ENCODE peak calls at places on chromosomes 2 and 18, in seven cellular contexts. E, Y, V, U, R, H and G are unnamed samples.

GRCh38 chr2:118474151-118474561 is 373.3 kb downstream of the EN1 start:
- DNase-seq in V (no peak), Y (no peak), E (no peak), R (no peak), H (no peak), U (no peak), G (peak)

GRCh38 chr2:99397251-99397920 is 60.2 kb downstream of the EIF5B start:
- DNase-seq in H (no peak), Y (no peak), V (no peak), E (no peak), R (no peak), U (no peak), G (peak)

GRCh38 chr2:67839242-67839641 is 223.6 kb downstream of the C1D start:
- DNase-seq in V (no peak), U (no peak), E (no peak), H (no peak), Y (no peak), R (no peak), G (no peak)

GRCh38 chr2:148909114-148909513 is 34.1 kb downstream of the KIF5C start:
- DNase-seq in H (no peak), V (no peak), E (no peak), U (no peak), R (no peak), Y (no peak), G (no peak)

GRCh38 chr2:47174731-47175361 is 19.7 kb upstream of the STPG4 start:
- DNase-seq in H (no peak), Y (peak), E (no peak), V (no peak), R (no peak), U (peak), G (no peak)

GRCh38 chr2:20577495-20578235 is 73.2 kb downstream of the HS1BP3 start:
- DNase-seq in V (no peak), R (no peak), E (no peak), U (no peak), Y (no peak), H (peak), G (no peak)

GRCh38 chr2:136254681-136255080 is 136.7 kb upstream of the CXCR4 start:
- DNase-seq in V (no peak), E (no peak), R (no peak), Y (no peak), H (no peak), U (no peak), G (no peak)

GRCh38 chr2:53104263-53104662 is 663.3 kb upstream of the CHAC2 start:
- DNase-seq in U (no peak), R (no peak), E (peak), V (no peak), Y (no peak), H (peak), G (no peak)

GRCh38 chr2:22497789-22498188 is 887.2 kb upstream of the KLHL29 start:
- DNase-seq in V (no peak), R (no peak), H (no peak), E (no peak), U (no peak), Y (no peak), G (no peak)

GRCh38 chr2:196606516-196606915 is 33.0 kb upstream of the CCDC150 start:
- DNase-seq in R (no peak), H (no peak), U (no peak), Y (no peak), E (no peak), V (no peak), G (no peak)

GRCh38 chr2:232142049-232142448 is 180.5 kb downstream of the DIS3L2 start:
- DNase-seq in H (no peak), U (no peak), E (peak), Y (no peak), V (peak), R (no peak), G (no peak)

GRCh38 chr2:75790121-75790520 is 79.4 kb upstream of the GCFC2 start:
- DNase-seq in E (no peak), V (no peak), Y (no peak), R (no peak), U (no peak), H (no peak), G (no peak)

GRCh38 chr2:165450141-165450540 is 19.4 kb upstream of the CSRNP3 start:
- DNase-seq in U (no peak), V (no peak), R (no peak), E (no peak), Y (no peak), H (no peak), G (peak)

GRCh38 chr2:230262246-230262645 is 36.7 kb downstream of the SP140 start:
- DNase-seq in H (no peak), V (no peak), E (no peak), Y (no peak), R (no peak), U (no peak), G (no peak)

GRCh38 chr18:45590546-45590945 is 24.7 kb upstream of the SLC14A2 start:
- DNase-seq in E (no peak), Y (no peak), H (no peak), R (no peak), U (no peak), V (no peak), G (no peak)

GRCh38 chr2:239019193-239019581 is 171.3 kb downstream of the TWIST2 start:
- DNase-seq in Y (no peak), H (no peak), U (no peak), R (no peak), V (no peak), E (no peak), G (no peak)

GRCh38 chr2:193101591-193101990 is 906.9 kb upstream of the TMEFF2 start:
- DNase-seq in E (no peak), Y (no peak), R (no peak), V (no peak), U (no peak), H (no peak), G (no peak)

GRCh38 chr2:8006181-8006580 is 675.7 kb upstream of the ID2 start:
- DNase-seq in U (no peak), V (no peak), Y (no peak), H (no peak), R (no peak), E (no peak), G (no peak)

GRCh38 chr2:29706171-29706690 is 215.2 kb downstream of the ALK start:
- DNase-seq in Y (no peak), H (no peak), R (no peak), U (no peak), V (no peak), E (no peak), G (no peak)

GRCh38 chr18:5879479-5879882 is 15.8 kb downstream of the TMEM200C start:
- DNase-seq in R (no peak), H (no peak), V (no peak), E (peak), U (no peak), Y (no peak), G (no peak)

GRCh38 chr18:7139409-7139808 is 21.8 kb upstream of the LAMA1 start:
- DNase-seq in Y (no peak), U (no peak), E (no peak), R (no peak), V (no peak), H (no peak), G (no peak)

GRCh38 chr2:222169346-222169745 is 129.5 kb downstream of the PAX3 start:
- DNase-seq in V (no peak), E (no peak), U (no peak), Y (no peak), H (no peak), R (no peak), G (no peak)

GRCh38 chr2:229612395-229612971 is 101.9 kb downstream of the DNER start:
- DNase-seq in R (no peak), V (no peak), U (peak), Y (no peak), H (no peak), E (no peak), G (no peak)

GRCh38 chr18:55301836-55302235 is 286.2 kb downstream of the TCF4 start:
- DNase-seq in V (no peak), R (no peak), E (no peak), Y (no peak), H (no peak), U (no peak), G (no peak)

GRCh38 chr2:20604401-20604911 is 46.4 kb downstream of the HS1BP3 start:
- DNase-seq in U (peak), Y (no peak), E (no peak), H (no peak), R (peak), V (no peak), G (no peak)

GRCh38 chr2:237170017-237170416 is 84.3 kb downstream of the COPS8 start:
- DNase-seq in V (no peak), R (no peak), H (no peak), E (no peak), U (no peak), Y (no peak), G (no peak)

GRCh38 chr2:48727560-48727959 is 28.0 kb downstream of the LHCGR start:
- DNase-seq in V (no peak), H (no peak), E (no peak), Y (no peak), U (no peak), R (no peak), G (no peak)

GRCh38 chr2:207474871-207475485 is 54.8 kb upstream of the CREB1 start:
- DNase-seq in H (no peak), R (no peak), V (no peak), E (peak), U (no peak), Y (no peak), G (peak)

GRCh38 chr2:54438271-54438670 is 17.9 kb upstream of the SPTBN1 start:
- DNase-seq in H (no peak), R (no peak), E (no peak), V (no peak), Y (no peak), U (no peak), G (no peak)

GRCh38 chr2:98541489-98541888 is 66.8 kb downstream of the COA5 start:
- DNase-seq in H (no peak), V (no peak), U (no peak), Y (no peak), E (no peak), R (no peak), G (no peak)